ENCODE peak calls at places on chromosomes 5 and 9, in four cellular contexts. Y is glomerular endothelial cell, P is H4, A is AG09309. H is an unnamed sample.

GRCh38 chr5:123875444-123876264 is 363.7 kb downstream of the CSNK1G3 start:
- DNase-seq in A (no peak), P (no peak), Y (no peak), H (peak)

GRCh38 chr9:113988951-113989780 is 88.9 kb downstream of the AMBP start:
- DNase-seq in A (peak), P (no peak), Y (no peak), H (peak)

GRCh38 chr5:116600876-116601275 is 26.3 kb upstream of the SEMA6A start:
- DNase-seq in A (no peak), Y (no peak), P (no peak), H (no peak)

GRCh38 chr9:7315746-7316457 is 483.7 kb downstream of the DMAC1 start:
- DNase-seq in Y (no peak), P (no peak), A (peak), H (peak)

GRCh38 chr5:60652206-60652605 is 47.8 kb downstream of the DEPDC1B start:
- DNase-seq in A (peak), Y (no peak), P (peak), H (no peak)

GRCh38 chr5:138981131-138981530 is 106.0 kb upstream of the LRRTM2 start:
- DNase-seq in Y (no peak), A (peak), P (no peak), H (peak)

GRCh38 chr5:7043797-7044196 is 330.6 kb downstream of the TENT4A start:
- DNase-seq in Y (no peak), A (no peak), P (no peak), H (no peak)

GRCh38 chr5:37370864-37371726 is at the start of gene NUP155:
- DNase-seq in Y (peak), P (peak), A (peak), H (peak)

GRCh38 chr9:33858346-33858869 is 41.4 kb downstream of the UBE2R2 start:
- DNase-seq in Y (no peak), A (no peak), P (no peak), H (no peak)

GRCh38 chr9:129624168-129624759 is 1.7 kb upstream of the NTMT1 start:
- DNase-seq in A (no peak), P (no peak), Y (no peak), H (peak)

GRCh38 chr9:133701321-133701980 is 36.7 kb downstream of the SARDH start:
- DNase-seq in Y (no peak), P (no peak), A (no peak), H (no peak)

GRCh38 chr5:76982450-76982849 is 29.6 kb downstream of the CRHBP start:
- DNase-seq in Y (no peak), P (no peak), A (no peak), H (no peak)

GRCh38 chr9:123507992-123508391 is 152.0 kb downstream of the CRB2 start:
- DNase-seq in P (no peak), Y (no peak), A (no peak), H (no peak)

GRCh38 chr5:68424799-68425537 is 209.4 kb downstream of the PIK3R1 start:
- DNase-seq in P (peak), Y (no peak), A (no peak), H (peak)

GRCh38 chr9:128051932-128052734 is 15.0 kb downstream of the NAIF1 start:
- DNase-seq in Y (no peak), P (no peak), A (no peak), H (no peak)

GRCh38 chr5:53478411-53479044 is 1.9 kb upstream of the FST start:
- DNase-seq in A (no peak), Y (no peak), P (peak), H (peak)

GRCh38 chr9:109557481-109557880 is 59.4 kb upstream of the PTPN3 start:
- DNase-seq in Y (no peak), P (no peak), A (no peak), H (no peak)

GRCh38 chr5:154351566-154351965 is 94.2 kb upstream of the SAP30L start:
- DNase-seq in P (no peak), A (no peak), Y (no peak), H (no peak)

GRCh38 chr5:135319928-135320606 is 79.0 kb downstream of the MACROH2A1 start:
- DNase-seq in Y (no peak), A (no peak), P (no peak), H (no peak)

GRCh38 chr5:127425868-127426267 is 91.6 kb upstream of the PRRC1 start:
- DNase-seq in A (no peak), P (no peak), Y (no peak), H (no peak)

GRCh38 chr9:114696814-114697544 is 15.0 kb upstream of the TEX48 start:
- DNase-seq in P (no peak), Y (no peak), A (no peak), H (no peak)

GRCh38 chr5:29794146-29794787 is 1399.2 kb upstream of the CDH6 start:
- DNase-seq in A (no peak), P (peak), Y (no peak), H (peak)

GRCh38 chr5:94276751-94277150 is 341.7 kb downstream of the KIAA0825 start:
- DNase-seq in Y (no peak), A (peak), P (no peak), H (peak)

GRCh38 chr5:135140805-135141204 is 106.8 kb upstream of the PITX1 start:
- DNase-seq in Y (no peak), P (peak), A (peak), H (peak)

GRCh38 chr5:6820851-6821479 is 107.7 kb downstream of the TENT4A start:
- DNase-seq in Y (no peak), A (no peak), P (no peak), H (peak)

GRCh38 chr5:141050622-141051525 is at the start of gene PCDHB1:
- DNase-seq in Y (no peak), P (no peak), A (no peak), H (peak)

GRCh38 chr5:106610041-106610440 is 1060.7 kb downstream of the EFNA5 start:
- DNase-seq in P (no peak), Y (no peak), A (no peak), H (no peak)

GRCh38 chr5:6872441-6873160 is 159.4 kb downstream of the TENT4A start:
- DNase-seq in A (no peak), P (no peak), Y (no peak), H (no peak)

GRCh38 chr9:134315716-134316443 is 10.4 kb upstream of the RXRA start:
- DNase-seq in A (no peak), P (no peak), Y (no peak), H (no peak)